ENCODE peak calls at places on chromosomes 2 and 18, in four cellular contexts. L is HepG2, Y is HEK293T, E is WTC11. U is an unnamed sample.

GRCh38 chr2:42073739-42074138 is 25.9 kb downstream of the PKDCC start:
- DNase-seq in L (no peak), Y (no peak), E (no peak), U (no peak)

GRCh38 chr2:65053199-65053598 is 3.0 kb upstream of the CEP68 start:
- DNase-seq in L (no peak), Y (no peak), E (no peak), U (no peak)

GRCh38 chr18:76801567-76802505 is 20.5 kb upstream of the ZNF236 start:
- DNase-seq in L (peak), Y (peak), E (peak), U (peak)

GRCh38 chr2:8617048-8617447 is 64.8 kb upstream of the ID2 start:
- DNase-seq in L (no peak), Y (no peak), E (no peak), U (no peak)

GRCh38 chr2:109382946-109383345 is 230.8 kb downstream of the SEPTIN10 start:
- DNase-seq in L (no peak), Y (no peak), E (peak), U (no peak)

GRCh38 chr2:215931256-215931903 is 82.0 kb downstream of the MREG start:
- DNase-seq in L (peak), Y (peak), E (peak), U (peak)

GRCh38 chr18:46250084-46250811 is 146.1 kb downstream of the HAUS1 start:
- DNase-seq in L (no peak), Y (no peak), E (no peak), U (no peak)

GRCh38 chr18:43161528-43161927 is 46.0 kb upstream of the RIT2 start:
- DNase-seq in L (no peak), Y (no peak), E (no peak), U (no peak)

GRCh38 chr2:190615555-190616200 is 33.2 kb upstream of the NAB1 start:
- DNase-seq in L (no peak), Y (no peak), E (peak), U (no peak)

GRCh38 chr2:68357608-68358337 is 7.3 kb upstream of the PLEK start:
- DNase-seq in L (peak), Y (peak), E (peak), U (peak)

GRCh38 chr2:121890041-121890440 is 134.6 kb downstream of the TSN start:
- DNase-seq in L (no peak), Y (no peak), E (no peak), U (no peak)

GRCh38 chr2:121898483-121898882 is 143.0 kb downstream of the TSN start:
- DNase-seq in L (no peak), Y (no peak), E (no peak), U (no peak)

GRCh38 chr2:121900391-121900790 is 144.9 kb downstream of the TSN start:
- DNase-seq in L (no peak), Y (no peak), E (no peak), U (no peak)

GRCh38 chr2:121897335-121897970 is 142.0 kb downstream of the TSN start:
- DNase-seq in L (peak), Y (peak), E (no peak), U (peak)

DNA sequence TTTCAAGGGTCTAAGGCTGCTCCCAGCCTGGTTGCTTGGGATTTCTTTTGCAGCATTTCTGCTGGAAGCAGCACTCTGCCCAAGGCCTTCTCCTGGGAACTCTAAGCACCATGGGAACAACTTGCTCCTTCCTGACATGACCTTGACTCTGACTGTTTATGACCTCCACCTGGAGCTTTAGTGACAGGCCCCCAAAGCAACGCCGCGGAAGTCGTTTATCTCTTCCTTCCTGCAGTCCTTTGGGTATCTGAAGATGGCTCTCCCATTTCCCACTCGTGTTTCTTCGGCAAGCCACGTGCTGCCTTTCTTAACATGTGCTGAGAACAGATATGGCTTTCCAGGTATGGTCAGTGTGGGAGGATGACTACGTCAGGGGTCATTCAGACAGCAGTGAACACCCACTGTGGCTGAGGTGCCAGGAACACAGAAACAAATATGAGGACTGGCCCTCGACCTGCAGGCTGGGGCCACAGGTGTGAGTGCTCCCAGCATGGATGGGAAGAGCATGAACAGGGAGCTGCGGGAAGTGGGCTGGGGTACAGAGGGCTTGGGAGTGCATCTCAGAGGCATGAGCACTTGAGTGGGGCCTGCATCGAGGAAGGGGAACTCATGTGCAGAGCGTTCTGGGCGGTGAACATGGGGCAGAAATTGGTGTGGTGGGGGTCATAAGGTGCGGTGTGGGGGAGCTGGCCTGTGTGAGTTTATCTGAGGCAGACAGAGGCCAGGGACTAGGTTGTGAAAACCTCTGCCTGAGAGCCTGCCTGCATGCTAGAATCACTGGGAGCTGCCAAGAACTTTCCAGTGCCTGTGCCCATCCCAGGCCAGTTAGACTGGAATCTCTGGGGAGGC is 140.5 kb downstream of the TSN start:
- DNase-seq in L (no peak), Y (no peak), E (no peak), U (peak)
- TF ChIP-seq ELF4 in L (no peak), Y (no peak), E (no peak), U (no peak)

DNA sequence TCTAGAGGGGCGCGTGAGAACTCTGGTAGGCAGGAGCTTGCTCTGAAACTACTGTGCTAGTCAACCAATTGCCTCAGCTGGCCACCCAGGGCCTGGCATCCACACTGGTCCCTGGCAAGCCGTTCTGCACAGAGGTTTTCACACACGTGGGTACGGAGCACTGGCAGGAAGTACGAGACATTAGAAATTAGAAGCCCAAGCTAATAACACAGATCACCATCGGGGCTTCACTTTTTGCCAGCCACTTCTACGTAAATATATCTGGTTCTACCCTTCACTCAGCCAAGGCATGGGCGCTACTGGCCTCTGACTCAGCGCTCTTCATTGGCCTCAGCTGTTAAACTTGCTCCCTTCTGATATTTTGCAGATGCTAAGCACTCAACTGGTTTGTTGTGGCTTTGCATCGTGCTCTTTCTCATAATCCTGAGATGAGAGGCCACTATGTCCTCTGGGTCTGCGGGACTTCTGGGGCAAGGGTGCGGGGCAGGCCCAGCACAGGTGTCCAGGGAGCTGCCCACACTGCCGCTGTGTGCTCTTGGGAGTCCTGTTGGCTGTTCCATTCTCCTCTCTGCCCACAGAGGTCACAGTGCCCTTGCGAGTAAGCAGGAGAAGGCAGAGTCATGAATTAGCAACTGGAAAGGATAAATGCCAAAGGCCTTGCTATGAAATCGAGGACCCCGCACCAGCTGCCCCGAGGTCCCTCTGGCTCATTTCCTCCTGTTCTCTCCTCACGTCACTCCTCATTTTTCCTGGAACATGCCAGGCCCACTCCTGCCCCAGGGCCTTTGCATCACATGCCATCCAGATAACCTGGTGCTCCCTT is 35.1 kb upstream of the MAT2A start:
- DNase-seq in L (no peak), Y (no peak), E (no peak), U (no peak)
- TF ChIP-seq ELF4 in L (no peak), Y (no peak), E (no peak), U (no peak)

DNA sequence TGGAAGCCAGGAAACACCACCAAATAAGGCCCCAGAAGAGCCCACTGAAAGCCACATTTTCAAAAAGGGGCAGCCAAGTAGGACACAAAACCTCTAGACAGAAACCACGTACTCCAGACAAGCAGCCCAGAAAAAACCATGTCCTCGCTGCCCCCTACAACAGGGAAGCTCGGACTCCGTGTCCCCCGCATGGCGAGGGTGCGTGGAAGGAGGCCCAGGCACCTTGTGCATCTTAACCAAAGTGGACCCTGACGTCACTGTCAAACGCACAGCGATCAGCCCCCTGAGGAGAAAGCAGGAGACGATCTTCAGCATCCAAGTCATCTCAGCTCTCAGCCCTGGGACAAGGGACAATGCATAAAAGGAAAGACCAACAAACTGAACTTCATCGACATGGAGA is 168.4 kb downstream of the EIPR1 start:
- DNase-seq in L (no peak), Y (no peak), E (no peak), U (no peak)
- TF ChIP-seq ELF4 in L (no peak), Y (no peak), E (no peak), U (no peak)

DNA sequence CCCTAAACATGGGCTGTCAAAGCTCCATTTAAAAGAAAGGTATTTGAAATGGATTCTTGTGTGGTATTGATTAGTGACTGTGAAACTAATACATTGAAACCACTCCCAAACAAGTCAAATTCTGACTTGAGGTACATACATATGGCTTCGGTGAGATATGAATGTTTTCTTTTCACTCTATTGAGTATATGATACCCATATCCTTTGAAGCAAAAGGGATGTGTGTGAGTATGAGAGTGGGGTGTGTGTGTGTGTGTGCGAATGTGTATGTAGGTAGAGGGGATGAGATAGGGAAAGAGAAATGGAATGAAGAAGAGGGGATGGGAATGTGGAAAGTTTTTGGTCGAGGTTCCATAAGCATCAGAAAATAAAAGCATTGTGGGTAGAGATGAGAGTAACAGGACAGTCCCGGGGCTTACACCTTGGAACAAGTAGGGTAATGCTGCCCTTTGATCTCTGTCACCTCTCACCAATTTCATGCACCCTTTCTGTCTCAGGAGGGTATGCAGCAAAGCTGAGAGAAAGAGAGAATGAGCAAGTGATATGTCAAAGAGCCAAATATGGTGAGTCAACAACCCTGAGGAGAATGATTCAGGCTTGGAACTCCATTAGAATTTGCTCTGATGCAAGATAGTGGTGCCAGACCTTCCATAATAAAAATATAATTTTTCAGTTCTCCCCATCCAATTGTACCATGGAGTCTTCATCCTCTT is 64.0 kb upstream of the ZEB2 start:
- DNase-seq in L (no peak), Y (no peak), E (no peak), U (peak)
- TF ChIP-seq ELF4 in L (no peak), Y (no peak), E (no peak), U (peak)

GRCh38 chr2:233048569-233049193 is 11.5 kb upstream of the INPP5D start:
- DNase-seq in L (no peak), Y (no peak), E (no peak), U (no peak)
- TF ChIP-seq ELF4 in L (no peak), Y (no peak), E (no peak), U (no peak)

DNA sequence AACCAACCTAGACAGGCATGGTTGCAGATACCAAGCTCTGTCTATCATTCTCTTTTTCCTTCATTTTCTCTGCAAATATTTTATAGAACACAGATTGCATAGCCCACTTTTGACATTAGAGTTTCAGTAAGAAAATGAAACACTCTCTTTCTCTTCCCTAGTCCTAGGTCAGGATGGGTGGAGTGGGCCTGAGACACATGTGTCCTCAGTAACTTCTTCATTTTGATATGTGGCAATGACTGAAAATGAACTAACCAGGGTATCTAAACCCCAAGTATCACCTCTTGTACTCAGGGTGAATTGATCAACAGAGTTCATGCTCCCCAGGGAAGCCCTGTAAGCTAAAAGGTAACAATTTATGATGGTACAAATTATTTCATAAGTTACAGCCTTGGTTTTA is 37.0 kb upstream of the KYNU start:
- DNase-seq in L (no peak), Y (no peak), E (no peak), U (no peak)
- TF ChIP-seq ELF4 in L (no peak), Y (no peak), E (no peak), U (no peak)

GRCh38 chr18:51028201-51028805 is 1.7 kb upstream of the SMAD4 start:
- DNase-seq in L (peak), Y (no peak), E (no peak), U (no peak)

GRCh38 chr18:51030537-51031258 is 685 bp downstream of the SMAD4 start:
- DNase-seq in L (peak), Y (peak), E (peak), U (no peak)

GRCh38 chr18:51029378-51029693 is 677 bp upstream of the SMAD4 start:
- DNase-seq in L (no peak), Y (no peak), E (no peak), U (no peak)

GRCh38 chr18:51029694-51030536 is at the start of gene SMAD4:
- DNase-seq in L (peak), Y (peak), E (peak), U (peak)

GRCh38 chr18:51032193-51032592 is 2.2 kb downstream of the SMAD4 start:
- DNase-seq in L (no peak), Y (no peak), E (no peak), U (no peak)
- TF ChIP-seq ELF4 in L (no peak), Y (no peak), E (no peak), U (no peak)

U was measured in K562.